ENCODE peak calls at places on chromosomes 5 and 9, in eight cellular contexts. One of them, this sample, is unnamed.

GRCh38 chr5:141604318-141604717 is 14.5 kb downstream of the DIAPH1 start:
- DNase-seq in spleen: no peak
- DNase-seq in suprapubic skin: peak
- DNase-seq in mammary epithelial cell: peak
- DNase-seq in B cell: no peak
- DNase-seq in endothelial cell: peak
- DNase-seq in HFFc6: peak
- DNase-seq in heart right ventricle: no peak
- DNase-seq in this sample: no peak

GRCh38 chr9:34501889-34502425 is 20.8 kb downstream of the ENHO start:
- DNase-seq in endothelial cell: no peak
- DNase-seq in suprapubic skin: no peak
- DNase-seq in mammary epithelial cell: no peak
- DNase-seq in spleen: no peak
- DNase-seq in HFFc6: peak
- DNase-seq in heart right ventricle: peak
- DNase-seq in B cell: no peak
- DNase-seq in this sample: no peak

GRCh38 chr9:20312732-20313131 is 309.6 kb downstream of the MLLT3 start:
- DNase-seq in suprapubic skin: no peak
- DNase-seq in heart right ventricle: no peak
- DNase-seq in endothelial cell: no peak
- DNase-seq in HFFc6: peak
- DNase-seq in mammary epithelial cell: peak
- DNase-seq in spleen: no peak
- DNase-seq in B cell: no peak
- DNase-seq in this sample: no peak

GRCh38 chr5:73451218-73452130 is 2.9 kb upstream of the FOXD1 start:
- DNase-seq in mammary epithelial cell: no peak
- DNase-seq in heart right ventricle: peak
- DNase-seq in spleen: peak
- DNase-seq in B cell: no peak
- DNase-seq in endothelial cell: peak
- DNase-seq in suprapubic skin: peak
- DNase-seq in HFFc6: peak
- DNase-seq in this sample: peak

GRCh38 chr5:171122372-171122771 is 186.7 kb upstream of the TLX3 start:
- DNase-seq in endothelial cell: no peak
- DNase-seq in B cell: no peak
- DNase-seq in spleen: no peak
- DNase-seq in heart right ventricle: no peak
- DNase-seq in mammary epithelial cell: no peak
- DNase-seq in HFFc6: no peak
- DNase-seq in suprapubic skin: no peak
- DNase-seq in this sample: no peak

GRCh38 chr5:33313150-33313549 is 127.6 kb upstream of the TARS1 start:
- DNase-seq in mammary epithelial cell: peak
- DNase-seq in heart right ventricle: no peak
- DNase-seq in spleen: no peak
- DNase-seq in endothelial cell: no peak
- DNase-seq in HFFc6: peak
- DNase-seq in suprapubic skin: no peak
- DNase-seq in B cell: no peak
- DNase-seq in this sample: no peak

GRCh38 chr5:139859013-139859412 is 63.4 kb downstream of the PSD2 start:
- DNase-seq in mammary epithelial cell: no peak
- DNase-seq in endothelial cell: no peak
- DNase-seq in B cell: no peak
- DNase-seq in spleen: peak
- DNase-seq in suprapubic skin: no peak
- DNase-seq in heart right ventricle: no peak
- DNase-seq in HFFc6: no peak
- DNase-seq in this sample: no peak

GRCh38 chr9:90458485-90458884 is 184.1 kb downstream of the DIRAS2 start:
- DNase-seq in HFFc6: no peak
- DNase-seq in spleen: no peak
- DNase-seq in B cell: no peak
- DNase-seq in mammary epithelial cell: no peak
- DNase-seq in suprapubic skin: no peak
- DNase-seq in heart right ventricle: no peak
- DNase-seq in endothelial cell: peak
- DNase-seq in this sample: no peak

GRCh38 chr9:89740722-89741121 is 135.9 kb downstream of the GADD45G start:
- DNase-seq in mammary epithelial cell: no peak
- DNase-seq in B cell: peak
- DNase-seq in suprapubic skin: no peak
- DNase-seq in heart right ventricle: no peak
- DNase-seq in HFFc6: no peak
- DNase-seq in spleen: peak
- DNase-seq in endothelial cell: no peak
- DNase-seq in this sample: no peak

GRCh38 chr5:158013939-158014338 is 155.0 kb upstream of the CLINT1 start:
- DNase-seq in mammary epithelial cell: peak
- DNase-seq in endothelial cell: peak
- DNase-seq in HFFc6: no peak
- DNase-seq in spleen: no peak
- DNase-seq in B cell: no peak
- DNase-seq in suprapubic skin: no peak
- DNase-seq in heart right ventricle: no peak
- DNase-seq in this sample: no peak

GRCh38 chr9:132752877-132753592 is 82.8 kb downstream of the GTF3C4 start:
- DNase-seq in spleen: no peak
- DNase-seq in heart right ventricle: no peak
- DNase-seq in B cell: no peak
- DNase-seq in mammary epithelial cell: no peak
- DNase-seq in HFFc6: no peak
- DNase-seq in endothelial cell: no peak
- DNase-seq in suprapubic skin: no peak
- DNase-seq in this sample: no peak

GRCh38 chr5:180314106-180314505 is 22.2 kb upstream of the MAPK9 start:
- DNase-seq in endothelial cell: no peak
- DNase-seq in mammary epithelial cell: no peak
- DNase-seq in spleen: no peak
- DNase-seq in HFFc6: no peak
- DNase-seq in heart right ventricle: no peak
- DNase-seq in B cell: no peak
- DNase-seq in suprapubic skin: no peak
- DNase-seq in this sample: no peak

GRCh38 chr5:159459951-159460538 is 129.8 kb upstream of the IL12B start:
- DNase-seq in endothelial cell: no peak
- DNase-seq in spleen: no peak
- DNase-seq in HFFc6: no peak
- DNase-seq in mammary epithelial cell: peak
- DNase-seq in heart right ventricle: no peak
- DNase-seq in B cell: no peak
- DNase-seq in suprapubic skin: no peak
- DNase-seq in this sample: no peak

GRCh38 chr9:121059998-121060636 is 10.0 kb upstream of the C5 start:
- DNase-seq in B cell: peak
- DNase-seq in spleen: no peak
- DNase-seq in endothelial cell: peak
- DNase-seq in heart right ventricle: no peak
- DNase-seq in suprapubic skin: no peak
- DNase-seq in mammary epithelial cell: peak
- DNase-seq in HFFc6: peak
- DNase-seq in this sample: no peak

DNA sequence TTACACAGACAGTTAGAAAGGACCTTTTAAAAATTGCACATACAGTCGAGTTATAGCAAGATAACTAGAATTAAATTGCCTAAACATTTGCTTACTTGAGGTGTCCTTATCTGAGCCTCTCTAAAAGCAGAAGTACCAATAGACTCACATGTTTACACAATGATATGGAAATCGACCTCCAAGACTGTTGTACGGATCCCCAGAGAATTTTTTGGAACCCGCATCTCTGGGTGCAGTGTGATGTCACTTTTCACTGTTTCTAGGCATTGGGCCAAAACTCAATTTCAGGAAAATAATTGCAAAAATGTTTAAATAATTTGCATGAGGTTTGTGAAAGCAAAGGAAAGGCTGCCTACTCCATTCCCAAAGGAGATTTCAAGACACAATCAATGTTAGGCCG is 63.1 kb upstream of the ATG10 start:
- DNase-seq in endothelial cell: no peak
- DNase-seq in heart right ventricle: no peak
- DNase-seq in mammary epithelial cell: no peak
- DNase-seq in HFFc6: no peak
- DNase-seq in suprapubic skin: no peak
- DNase-seq in spleen: no peak
- DNase-seq in B cell: no peak
- DNase-seq in this sample: no peak
- TF ChIP-seq CTCF in endothelial cell: no peak
- TF ChIP-seq CTCF in heart right ventricle: no peak
- TF ChIP-seq CTCF in mammary epithelial cell: no peak
- TF ChIP-seq CTCF in HFFc6: no peak
- TF ChIP-seq CTCF in suprapubic skin: no peak
- TF ChIP-seq CTCF in spleen: no peak
- TF ChIP-seq CTCF in B cell: no peak
- TF ChIP-seq CTCF in this sample: no peak

GRCh38 chr5:100900142-100900795 is 2.8 kb downstream of the ST8SIA4 start:
- DNase-seq in B cell: peak
- DNase-seq in endothelial cell: peak
- DNase-seq in HFFc6: no peak
- DNase-seq in spleen: peak
- DNase-seq in heart right ventricle: peak
- DNase-seq in mammary epithelial cell: peak
- DNase-seq in suprapubic skin: peak
- DNase-seq in this sample: no peak
- TF ChIP-seq CTCF in B cell: peak
- TF ChIP-seq CTCF in endothelial cell: no peak
- TF ChIP-seq CTCF in HFFc6: no peak
- TF ChIP-seq CTCF in spleen: peak
- TF ChIP-seq CTCF in heart right ventricle: peak
- TF ChIP-seq CTCF in mammary epithelial cell: peak
- TF ChIP-seq CTCF in suprapubic skin: no peak
- TF ChIP-seq CTCF in this sample: peak

GRCh38 chr5:136191304-136192014 is 1.5 kb downstream of the SMIM32 start:
- DNase-seq in mammary epithelial cell: peak
- DNase-seq in endothelial cell: peak
- DNase-seq in suprapubic skin: no peak
- DNase-seq in heart right ventricle: no peak
- DNase-seq in B cell: no peak
- DNase-seq in spleen: peak
- DNase-seq in HFFc6: no peak
- DNase-seq in this sample: no peak

GRCh38 chr5:136193396-136193935 is 504 bp upstream of the SMIM32 start:
- DNase-seq in B cell: no peak
- DNase-seq in spleen: peak
- DNase-seq in mammary epithelial cell: no peak
- DNase-seq in HFFc6: no peak
- DNase-seq in suprapubic skin: no peak
- DNase-seq in endothelial cell: no peak
- DNase-seq in heart right ventricle: no peak
- DNase-seq in this sample: no peak

GRCh38 chr5:136190904-136191303 is 2.1 kb downstream of the SMIM32 start:
- DNase-seq in HFFc6: no peak
- DNase-seq in mammary epithelial cell: no peak
- DNase-seq in B cell: no peak
- DNase-seq in heart right ventricle: no peak
- DNase-seq in spleen: no peak
- DNase-seq in suprapubic skin: no peak
- DNase-seq in endothelial cell: no peak
- DNase-seq in this sample: no peak

GRCh38 chr5:136192526-136193395 is at the start of gene SMIM32:
- DNase-seq in endothelial cell: peak
- DNase-seq in HFFc6: no peak
- DNase-seq in B cell: no peak
- DNase-seq in mammary epithelial cell: no peak
- DNase-seq in suprapubic skin: no peak
- DNase-seq in heart right ventricle: no peak
- DNase-seq in spleen: peak
- DNase-seq in this sample: no peak

GRCh38 chr5:136192015-136192525 is 892 bp downstream of the SMIM32 start:
- DNase-seq in HFFc6: no peak
- DNase-seq in endothelial cell: peak
- DNase-seq in spleen: peak
- DNase-seq in mammary epithelial cell: no peak
- DNase-seq in heart right ventricle: no peak
- DNase-seq in B cell: no peak
- DNase-seq in suprapubic skin: no peak
- DNase-seq in this sample: no peak
- TF ChIP-seq CTCF in HFFc6: no peak
- TF ChIP-seq CTCF in endothelial cell: no peak
- TF ChIP-seq CTCF in spleen: no peak
- TF ChIP-seq CTCF in mammary epithelial cell: no peak
- TF ChIP-seq CTCF in heart right ventricle: no peak
- TF ChIP-seq CTCF in B cell: no peak
- TF ChIP-seq CTCF in suprapubic skin: no peak
- TF ChIP-seq CTCF in this sample: no peak

DNA sequence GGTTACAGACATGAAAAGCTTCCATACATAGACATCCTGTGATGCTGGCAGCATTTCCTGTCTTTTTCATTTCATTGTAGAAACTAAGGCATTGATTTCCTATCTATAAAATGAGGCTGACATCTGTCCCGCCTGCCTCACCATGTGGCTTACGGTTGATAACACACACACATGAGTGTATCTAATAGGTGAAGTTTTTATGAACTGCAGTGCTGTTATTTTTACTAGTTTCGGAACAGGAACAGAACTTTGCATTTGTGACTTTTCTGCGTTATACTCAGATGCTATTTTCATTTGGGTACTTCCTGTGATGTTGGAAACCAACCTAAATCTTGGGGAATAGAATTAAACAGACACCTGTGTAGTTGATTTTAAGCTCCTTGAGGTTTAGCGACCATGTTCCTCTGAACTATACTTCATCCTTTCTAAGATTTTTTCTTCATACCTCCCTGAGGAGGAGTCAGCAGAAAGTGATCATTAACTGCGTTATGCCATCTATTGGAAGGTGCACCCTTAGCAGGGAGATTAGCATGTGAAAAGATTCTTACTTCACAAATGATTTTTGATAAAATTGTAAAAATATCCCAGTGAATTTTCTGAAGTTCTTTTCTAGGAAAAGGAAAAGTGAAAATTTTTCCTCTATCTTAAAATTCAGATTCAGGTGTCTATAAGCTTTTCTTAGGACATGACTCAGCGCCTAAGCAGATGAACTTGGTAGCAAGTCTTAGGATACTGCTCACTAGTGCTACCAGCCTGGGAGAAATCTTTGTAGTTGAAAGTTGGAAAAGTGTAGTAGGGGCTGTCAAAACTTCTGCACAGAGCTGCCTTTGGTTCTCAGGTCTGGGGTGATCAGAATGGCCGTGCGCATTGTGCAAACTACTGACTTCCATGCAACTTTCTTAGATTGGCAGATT is 134.5 kb downstream of the TRIO start:
- DNase-seq in spleen: no peak
- DNase-seq in suprapubic skin: no peak
- DNase-seq in B cell: no peak
- DNase-seq in heart right ventricle: no peak
- DNase-seq in endothelial cell: no peak
- DNase-seq in HFFc6: no peak
- DNase-seq in mammary epithelial cell: no peak
- DNase-seq in this sample: no peak
- TF ChIP-seq CTCF in spleen: no peak
- TF ChIP-seq CTCF in suprapubic skin: no peak
- TF ChIP-seq CTCF in B cell: no peak
- TF ChIP-seq CTCF in heart right ventricle: no peak
- TF ChIP-seq CTCF in endothelial cell: no peak
- TF ChIP-seq CTCF in HFFc6: no peak
- TF ChIP-seq CTCF in mammary epithelial cell: no peak
- TF ChIP-seq CTCF in this sample: no peak

GRCh38 chr9:75087279-75087823 is 604 bp downstream of the NMRK1 start:
- DNase-seq in spleen: no peak
- DNase-seq in HFFc6: peak
- DNase-seq in B cell: no peak
- DNase-seq in mammary epithelial cell: peak
- DNase-seq in suprapubic skin: no peak
- DNase-seq in endothelial cell: no peak
- DNase-seq in heart right ventricle: no peak
- DNase-seq in this sample: no peak
- TF ChIP-seq CTCF in spleen: no peak
- TF ChIP-seq CTCF in HFFc6: peak
- TF ChIP-seq CTCF in B cell: no peak
- TF ChIP-seq CTCF in mammary epithelial cell: no peak
- TF ChIP-seq CTCF in suprapubic skin: no peak
- TF ChIP-seq CTCF in endothelial cell: no peak
- TF ChIP-seq CTCF in heart right ventricle: no peak
- TF ChIP-seq CTCF in this sample: peak